ENCODE peak calls at places on chromosomes 13 and 19, in five cellular contexts. K is breast epithelium; S is adrenal gland; X is astrocyte; J is effector memory CD4-positive, alpha-beta T cell. V is an unnamed sample.

GRCh38 chr19:34733266-34733825 is 697 bp upstream of the ZNF181 start:
- DNase-seq in K (no peak), S (peak; percentile 74), X (no peak), J (peak; percentile 22), V (no peak)

GRCh38 chr19:35592226-35592625 is 6.3 kb downstream of the PMIS2 start:
- DNase-seq in K (no peak), S (peak; percentile 57), X (peak; percentile 9), J (no peak), V (peak; percentile 44)

GRCh38 chr19:6519289-6519688 is 11.5 kb upstream of the TNFSF9 start:
- DNase-seq in K (no peak), S (no peak), X (peak; percentile 71), J (no peak), V (no peak)

GRCh38 chr19:16160943-16161560 is 12.3 kb downstream of the CIB3 start:
- DNase-seq in K (no peak), S (peak; percentile 37), X (peak; percentile 74), J (no peak), V (no peak)

GRCh38 chr13:26575244-26575643 is 17.8 kb downstream of the WASF3 start:
- DNase-seq in K (no peak), S (no peak), X (no peak), J (no peak), V (no peak)

GRCh38 chr13:44331446-44331845 is 42.2 kb upstream of the SERP2 start:
- DNase-seq in K (no peak), S (no peak), X (peak; percentile 49), J (no peak), V (no peak)

GRCh38 chr19:55467236-55468053 is 2.9 kb upstream of the C19orf85 start:
- DNase-seq in K (no peak), S (peak; percentile 70), X (no peak), J (peak; percentile 64), V (no peak)

GRCh38 chr13:39422845-39423565 is 180.0 kb downstream of the LHFPL6 start:
- DNase-seq in K (no peak), S (no peak), X (no peak), J (no peak), V (no peak)

GRCh38 chr19:3366761-3367571 is 583 bp downstream of the NFIC start:
- DNase-seq in K (no peak), S (peak; percentile 72), X (no peak), J (no peak), V (no peak)

GRCh38 chr19:821976-822773 is 420 bp upstream of the PLPPR3 start:
- DNase-seq in K (no peak), S (no peak), X (no peak), J (no peak), V (no peak)

GRCh38 chr19:24140099-24140498 is 53.1 kb downstream of the ZNF254 start:
- DNase-seq in K (no peak), S (no peak), X (peak; percentile 95), J (no peak), V (no peak)
- H3K9me3 ChIP-seq in K (peaks cover 61% of the 10 kb centered on the region), S (peaks cover 12% of the 10 kb centered on the region), X (peaks cover 11% of the 10 kb centered on the region), J (peaks cover 53% of the 10 kb centered on the region), V (peaks cover 82% of the 10 kb centered on the region)

DNA sequence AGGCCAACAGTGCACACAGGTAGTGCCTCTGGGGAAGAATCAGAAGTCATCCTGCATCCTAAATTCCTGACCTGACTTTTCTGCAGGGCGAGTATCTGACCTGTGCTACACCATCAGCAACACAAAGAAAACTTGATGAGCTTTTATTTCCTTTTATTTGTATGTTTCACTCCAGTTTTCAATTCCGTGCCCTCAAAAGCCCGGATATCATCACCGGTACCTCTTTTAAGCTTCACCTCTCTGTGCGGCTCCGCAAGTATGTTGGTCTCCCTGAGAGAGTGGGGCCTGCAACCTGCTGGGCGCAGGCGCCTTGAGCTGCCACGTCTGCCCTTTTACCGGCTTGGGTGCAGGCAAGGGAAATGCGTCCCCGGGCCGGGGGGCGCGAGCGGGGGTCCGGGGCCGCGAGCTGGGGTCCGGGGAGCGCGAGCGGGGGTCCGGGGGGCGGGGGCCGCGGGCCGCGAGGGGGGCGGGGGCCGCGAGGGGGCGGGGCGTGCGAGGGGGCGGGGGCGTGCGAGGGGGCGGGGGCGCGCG is 4.3 kb upstream of the DUXA start:
- DNase-seq in K (peak; percentile 34), S (peak; percentile 73), X (peak; percentile 3), J (peak; percentile 35), V (no peak)
- H3K4me3 ChIP-seq in K (peak overlapping the region; percentile 68), S (no peak overlapping the region), X (no peak overlapping the region), J (peak overlapping the region; percentile 37), V (peak overlapping the region; percentile 34)

GRCh38 chr19:33094504-33095067 is 13.6 kb downstream of the GPATCH1 start:
- DNase-seq in K (no peak), S (no peak), X (no peak), J (no peak), V (no peak)
- H3K36me3 ChIP-seq in K (peaks cover 12% of the 10 kb centered on the region), S (no peaks in the 10 kb centered on the region), X (peaks cover 26% of the 10 kb centered on the region), J (peaks cover 76% of the 10 kb centered on the region), V (peaks cover 82% of the 10 kb centered on the region)

DNA sequence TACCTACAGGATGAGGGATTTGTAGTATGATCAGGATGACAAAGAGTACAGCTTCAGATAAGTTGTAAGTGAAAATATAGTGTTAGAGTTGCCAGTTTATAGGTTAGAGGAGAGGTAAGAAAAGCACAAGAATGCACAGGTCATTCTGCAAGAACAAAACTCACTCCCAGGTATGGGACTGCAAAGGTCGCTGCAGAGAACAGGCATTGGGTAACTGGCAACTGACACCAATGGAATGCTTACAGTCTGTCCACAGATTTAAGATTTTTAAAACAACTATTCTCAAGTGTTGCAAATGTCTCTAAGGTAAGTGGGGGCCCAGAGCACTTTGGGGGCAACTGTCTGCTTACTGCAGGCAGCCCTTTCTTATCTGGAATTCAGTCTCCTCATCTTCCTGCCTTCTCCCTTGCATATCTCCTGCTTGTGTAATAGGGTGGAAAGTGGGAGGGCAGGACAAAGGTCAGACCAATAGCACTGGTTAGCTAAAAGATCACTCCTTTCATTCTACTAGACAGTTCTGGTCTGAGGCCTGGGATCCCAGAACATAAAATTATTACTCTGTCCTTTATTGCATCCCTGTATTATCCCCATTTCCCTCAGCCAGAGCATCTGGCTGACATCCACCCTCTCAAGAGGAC is 42.3 kb upstream of the ZNF726 start:
- DNase-seq in K (no peak), S (no peak), X (no peak), J (no peak), V (no peak)
- H3K9me3 ChIP-seq in K (no peaks in the 10 kb centered on the region), S (no peaks in the 10 kb centered on the region), X (peaks cover 4% of the 10 kb centered on the region), J (no peaks in the 10 kb centered on the region), V (no peaks in the 10 kb centered on the region)

V was measured in naive thymus-derived CD4-positive, alpha-beta T cell.